ENCODE peak calls at places on chromosomes 12 and 14, in ten cellular contexts. G is retinal pigment epithelial cell; E is T-helper 1 cell; Y is right cardiac atrium; N is ovary; J is LoVo; B is caudate nucleus; F is stimulated activated CD4-positive, alpha-beta T cell treated with anti-CD3 and anti-CD28 coated beads, Interleukin-2, amount 100 ng/mL, for 24 hours; L is lung; H is ACHN. Z is an unnamed sample.

GRCh38 chr12:68119250-68119649 is 40.3 kb downstream of the IFNG start:
- DNase-seq in E (no peak), B (no peak), L (no peak), G (no peak), N (no peak), H (no peak), Y (no peak), J (no peak), F (peak), Z (no peak)

GRCh38 chr12:50282581-50283229 is 615 bp downstream of the LIMA1 start:
- DNase-seq in L (no peak), N (no peak), F (no peak), B (no peak), E (no peak), G (no peak), Y (no peak), H (peak), J (peak), Z (no peak)

GRCh38 chr14:73338551-73338950 is 101.2 kb downstream of the PAPLN start:
- DNase-seq in G (no peak), E (no peak), L (no peak), N (no peak), F (no peak), J (no peak), H (no peak), B (no peak), Y (no peak), Z (no peak)

GRCh38 chr14:22427771-22428228 is 161.2 kb downstream of the DAD1 start:
- DNase-seq in H (no peak), J (no peak), Y (no peak), N (peak), B (no peak), G (no peak), E (no peak), L (peak), F (no peak), Z (no peak)

GRCh38 chr12:129871991-129872969 is 31.5 kb downstream of the TMEM132D start:
- DNase-seq in E (no peak), Y (no peak), G (no peak), H (no peak), B (no peak), L (peak), J (no peak), N (no peak), F (no peak), Z (no peak)

GRCh38 chr12:105083041-105083440 is 1.2 kb downstream of the ALDH1L2 start:
- DNase-seq in E (no peak), L (no peak), F (no peak), B (no peak), G (no peak), J (no peak), Y (no peak), N (no peak), H (no peak), Z (no peak)

GRCh38 chr12:53344824-53345485 is 8.8 kb upstream of the SP7 start:
- DNase-seq in E (peak), L (peak), N (peak), J (peak), B (peak), Y (peak), F (peak), H (peak), G (no peak), Z (peak)

GRCh38 chr14:74616507-74616906 is 4.5 kb upstream of the LTBP2 start:
- DNase-seq in B (no peak), Y (no peak), N (no peak), E (no peak), J (peak), L (no peak), G (peak), H (peak), F (peak), Z (no peak)

GRCh38 chr14:35402323-35403084 is 2.0 kb downstream of the NFKBIA start:
- DNase-seq in J (no peak), B (no peak), E (no peak), H (no peak), N (no peak), Y (peak), G (no peak), F (peak), L (no peak), Z (no peak)

GRCh38 chr14:35750202-35750904 is 58.7 kb downstream of the RALGAPA1 start:
- DNase-seq in F (no peak), B (no peak), J (no peak), Y (no peak), N (no peak), H (no peak), L (no peak), E (no peak), G (no peak), Z (no peak)

GRCh38 chr12:116420476-116420875 is 138.7 kb upstream of the MAP1LC3B2 start:
- DNase-seq in B (no peak), F (no peak), G (no peak), Y (no peak), E (no peak), H (no peak), L (no peak), J (no peak), N (no peak), Z (no peak)

GRCh38 chr12:69726922-69727321 is 11.7 kb upstream of the RAB3IP start:
- DNase-seq in N (no peak), B (no peak), H (no peak), G (no peak), L (no peak), E (no peak), Y (no peak), J (no peak), F (no peak), Z (no peak)

GRCh38 chr12:109738209-109738608 is 24.6 kb downstream of the FAM222A start:
- DNase-seq in F (no peak), L (no peak), E (no peak), N (peak), H (no peak), B (no peak), J (no peak), G (no peak), Y (peak), Z (peak)

GRCh38 chr12:116559330-116560080 is at the start of gene MAP1LC3B2:
- DNase-seq in H (peak), Y (peak), N (no peak), F (peak), G (no peak), E (peak), L (peak), J (peak), B (peak), Z (peak)

GRCh38 chr12:20578142-20578541 is 117.0 kb upstream of the SLCO1C1 start:
- DNase-seq in B (no peak), Y (no peak), E (no peak), L (no peak), N (no peak), F (no peak), H (no peak), J (no peak), G (no peak), Z (no peak)

GRCh38 chr12:20505056-20505455 is 136.7 kb downstream of the PDE3A start:
- DNase-seq in Y (no peak), G (no peak), L (no peak), B (no peak), J (no peak), F (no peak), E (no peak), N (no peak), H (no peak), Z (no peak)

GRCh38 chr14:94392510-94392935 is 4.1 kb upstream of the SERPINA1 start:
- DNase-seq in H (no peak), L (peak), N (no peak), F (peak), E (no peak), J (no peak), G (no peak), Y (no peak), B (no peak), Z (peak)

GRCh38 chr12:82964446-82964845 is 277.7 kb downstream of the TMTC2 start:
- DNase-seq in N (no peak), E (no peak), G (no peak), H (no peak), Y (no peak), L (no peak), F (no peak), J (no peak), B (no peak), Z (no peak)

GRCh38 chr12:107459649-107460048 is 225.9 kb upstream of the PWP1 start:
- DNase-seq in F (no peak), H (no peak), J (no peak), N (no peak), G (no peak), B (no peak), E (no peak), Y (no peak), L (no peak), Z (no peak)

GRCh38 chr12:108814462-108815211 is 42.7 kb downstream of the SSH1 start:
- DNase-seq in B (no peak), J (no peak), E (no peak), N (no peak), G (no peak), F (no peak), L (no peak), H (no peak), Y (no peak), Z (peak)

GRCh38 chr12:92107621-92108131 is 38.0 kb downstream of the BTG1 start:
- DNase-seq in G (no peak), N (no peak), J (no peak), Y (no peak), B (no peak), F (no peak), E (no peak), L (no peak), H (no peak), Z (no peak)

GRCh38 chr14:100530270-100531072 is 56.7 kb downstream of the BEGAIN start:
- DNase-seq in B (no peak), G (no peak), J (no peak), F (no peak), N (no peak), L (peak), H (no peak), E (no peak), Y (no peak), Z (no peak)

GRCh38 chr12:77999074-77999715 is 168.5 kb downstream of the NAV3 start:
- DNase-seq in Y (no peak), B (no peak), G (no peak), H (no peak), L (no peak), N (no peak), J (no peak), E (no peak), F (no peak), Z (no peak)

GRCh38 chr14:97707603-97708002 is 910.4 kb downstream of the VRK1 start:
- DNase-seq in Y (no peak), E (no peak), F (no peak), N (no peak), G (no peak), B (no peak), L (no peak), H (no peak), J (no peak), Z (no peak)

GRCh38 chr14:31060253-31060875 is 34.2 kb upstream of the STRN3 start:
- DNase-seq in Y (no peak), E (no peak), H (no peak), L (no peak), F (no peak), J (no peak), G (no peak), N (no peak), B (no peak), Z (no peak)

Z was measured in Right ventricle myocardium superior.